ENCODE peak calls at places on chromosomes 2 and 18, in four cellular contexts. H, Y, S and L are unnamed samples.

GRCh38 chr2:47152803-47153202 is 2.3 kb downstream of the STPG4 start:
- DNase-seq in S (no peak), H (no peak), Y (no peak), L (no peak)

GRCh38 chr2:120347387-120348010 is 1.6 kb downstream of the INHBB start:
- DNase-seq in S (no peak), H (no peak), Y (no peak), L (no peak)

GRCh38 chr18:62435435-62436031 is 87.3 kb upstream of the ZCCHC2 start:
- DNase-seq in S (no peak), H (no peak), Y (no peak), L (no peak)

GRCh38 chr2:63881208-63881607 is 39.5 kb downstream of the UGP2 start:
- DNase-seq in H (no peak), S (no peak), Y (no peak), L (no peak)

GRCh38 chr2:157866202-157866601 is 9.9 kb downstream of the ACVR1 start:
- DNase-seq in Y (no peak), H (no peak), S (no peak), L (no peak)

GRCh38 chr2:70143314-70144150 is 47.3 kb downstream of the C2orf42 start:
- DNase-seq in H (no peak), S (peak), Y (peak), L (no peak)

GRCh38 chr2:29281585-29281984 is 166.4 kb downstream of the CLIP4 start:
- DNase-seq in H (peak), Y (peak), S (peak), L (no peak)

GRCh38 chr2:11013196-11013595 is 101.5 kb downstream of the KCNF1 start:
- DNase-seq in S (no peak), H (no peak), Y (no peak), L (no peak)

GRCh38 chr2:176117162-176117822 is 714 bp downstream of the HOXD10 start:
- DNase-seq in Y (peak), S (no peak), H (no peak), L (no peak)

GRCh38 chr18:2442006-2442405 is 129.3 kb downstream of the METTL4 start:
- DNase-seq in S (no peak), H (no peak), Y (no peak), L (no peak)

GRCh38 chr2:132589060-132589765 is 80.8 kb downstream of the LYPD1 start:
- DNase-seq in Y (no peak), S (no peak), H (no peak), L (no peak)

GRCh38 chr2:179184610-179185009 is 80.0 kb downstream of the SESTD1 start:
- DNase-seq in Y (no peak), S (no peak), H (no peak), L (no peak)

GRCh38 chr2:17879137-17879912 is 858 bp downstream of the KCNS3 start:
- DNase-seq in Y (no peak), H (peak), S (peak), L (no peak)

GRCh38 chr18:9834551-9834950 is 51.2 kb upstream of the TXNDC2 start:
- DNase-seq in H (no peak), Y (no peak), S (no peak), L (no peak)

GRCh38 chr18:62979172-62979571 is 263.8 kb downstream of the PHLPP1 start:
- DNase-seq in H (no peak), S (no peak), Y (peak), L (peak)

GRCh38 chr2:157899125-157899839 is 23.2 kb upstream of the ACVR1 start:
- DNase-seq in H (no peak), Y (no peak), S (no peak), L (no peak)

GRCh38 chr18:24068945-24069693 is 54.6 kb downstream of the TTC39C start:
- DNase-seq in H (no peak), Y (no peak), S (no peak), L (no peak)

GRCh38 chr18:24985616-24986015 is 366.4 kb downstream of the ZNF521 start:
- DNase-seq in Y (no peak), H (no peak), S (no peak), L (no peak)

GRCh38 chr2:172484253-172484652 is 56.9 kb downstream of the ITGA6 start:
- DNase-seq in Y (no peak), S (no peak), H (no peak), L (no peak)

DNA sequence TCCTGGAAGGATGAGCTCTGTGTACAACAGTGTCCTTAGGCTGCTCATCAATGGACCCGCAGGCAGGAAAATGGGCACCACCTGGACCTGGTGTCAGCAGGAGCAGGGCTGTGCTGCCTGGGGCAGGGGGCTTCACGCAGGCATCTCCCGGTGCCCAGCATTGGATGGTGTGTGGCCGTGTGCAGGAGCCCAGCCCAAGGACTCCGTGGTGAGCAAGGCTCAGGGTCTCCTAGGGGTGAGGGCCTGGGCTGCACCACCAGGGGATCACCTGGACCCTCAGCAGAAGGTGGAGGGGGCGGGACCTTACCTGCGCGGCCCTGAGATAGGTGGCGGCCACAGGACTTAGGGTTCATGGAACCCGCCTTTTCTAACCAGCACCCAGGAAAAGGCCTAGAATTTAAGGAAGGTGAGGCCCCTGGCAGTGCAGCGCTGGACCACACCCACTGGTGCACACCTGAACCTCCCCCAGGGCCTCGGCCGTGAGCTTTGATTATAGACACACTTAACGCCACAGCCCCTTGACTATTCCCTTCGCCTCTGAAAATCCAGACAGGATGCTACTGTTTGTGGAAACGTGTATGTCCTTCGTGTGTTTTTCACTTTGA is 89.1 kb downstream of the TMEM18 start:
- DNase-seq in S (no peak), Y (no peak), H (no peak), L (no peak)
- TF ChIP-seq CTCF in S (no peak), Y (no peak), H (no peak), L (no peak)

GRCh38 chr18:36129300-36130038 is at the start of the genes ELP2 and SLC39A6:
- DNase-seq in H (peak), Y (peak), S (peak), L (peak)
- TF ChIP-seq POLR2A in H (peak), Y (peak), S (peak), L (peak)

GRCh38 chr2:237841051-237841450 is 18.4 kb upstream of the RAMP1 start:
- DNase-seq in H (no peak), S (no peak), Y (no peak), L (no peak)
- TF ChIP-seq CTCF in H (no peak), S (no peak), Y (no peak), L (no peak)

GRCh38 chr2:232574674-232575403 is 24.4 kb downstream of the EIF4E2 start:
- DNase-seq in H (no peak), S (no peak), Y (no peak), L (no peak)
- TF ChIP-seq POLR2A in H (no peak), S (no peak), Y (no peak), L (no peak)